ENCODE peak calls at places on chromosome 20, in four cellular contexts. R is stomach, Q is K562, D is GM12892. E is an unnamed sample.

GRCh38 chr20:5447188-5447587 is 130.4 kb upstream of the PROKR2 start:
- DNase-seq in R (no peak), Q (no peak), D (no peak), E (no peak)

GRCh38 chr20:10832146-10832545 is 158.3 kb upstream of the JAG1 start:
- DNase-seq in R (no peak), Q (no peak), D (no peak), E (no peak)

GRCh38 chr20:59571591-59572314 is 32.6 kb upstream of the PHACTR3 start:
- DNase-seq in R (peak), Q (peak), D (peak), E (peak)

GRCh38 chr20:60078351-60079250 is 120.4 kb downstream of the CDH26 start:
- DNase-seq in R (no peak), Q (no peak), D (no peak), E (no peak)

GRCh38 chr20:1842281-1842680 is 52.9 kb upstream of the SIRPA start:
- DNase-seq in R (no peak), Q (no peak), D (no peak), E (no peak)

GRCh38 chr20:63060057-63060991 is 53.6 kb upstream of the BHLHE23 start:
- DNase-seq in R (no peak), Q (no peak), D (no peak), E (no peak)

GRCh38 chr20:17992224-17992637 is 23.4 kb downstream of the MGME1 start:
- DNase-seq in R (no peak), Q (no peak), D (no peak), E (no peak)

GRCh38 chr20:5000263-5001173 is 792 bp downstream of the SLC23A2 start:
- DNase-seq in R (peak), Q (peak), D (peak), E (no peak)

GRCh38 chr20:45343867-45344721 is 4.1 kb downstream of the SDC4 start:
- DNase-seq in R (peak), Q (peak), D (no peak), E (no peak)

GRCh38 chr20:35660122-35660937 is 4.4 kb downstream of the CPNE1 start:
- DNase-seq in R (no peak), Q (no peak), D (no peak), E (no peak)

GRCh38 chr20:48066256-48066655 is 281.0 kb upstream of the SULF2 start:
- DNase-seq in R (no peak), Q (no peak), D (no peak), E (no peak)

GRCh38 chr20:46568570-46569129 is 18.2 kb upstream of the OCSTAMP start:
- DNase-seq in R (peak), Q (no peak), D (no peak), E (no peak)

GRCh38 chr20:60365063-60365640 is 406.9 kb downstream of the CDH26 start:
- DNase-seq in R (peak), Q (no peak), D (no peak), E (no peak)

GRCh38 chr20:33647603-33648395 is 14.3 kb upstream of the C20orf144 start:
- DNase-seq in R (peak), Q (no peak), D (peak), E (peak)

GRCh38 chr20:63747622-63748355 is 8.2 kb downstream of the SLC2A4RG start:
- DNase-seq in R (no peak), Q (no peak), D (no peak), E (no peak)

GRCh38 chr20:11496382-11496781 is 421.3 kb upstream of the BTBD3 start:
- DNase-seq in R (no peak), Q (no peak), D (no peak), E (no peak)

GRCh38 chr20:53647286-53647821 is 53.7 kb upstream of the ZNF217 start:
- DNase-seq in R (no peak), Q (no peak), D (no peak), E (no peak)

GRCh38 chr20:58256842-58257241 is 28.4 kb upstream of the ANKRD60 start:
- DNase-seq in R (no peak), Q (no peak), D (no peak), E (no peak)

GRCh38 chr20:37356387-37356786 is 10.4 kb downstream of the SRC start:
- DNase-seq in R (peak), Q (no peak), D (no peak), E (no peak)

GRCh38 chr20:2022163-2022562 is 28.3 kb upstream of the PDYN start:
- DNase-seq in R (no peak), Q (no peak), D (no peak), E (no peak)

GRCh38 chr20:63534831-63535651 is 2.1 kb downstream of the PTK6 start:
- DNase-seq in R (peak), Q (no peak), D (no peak), E (no peak)

GRCh38 chr20:8190043-8190880 is 58.2 kb downstream of the PLCB1 start:
- DNase-seq in R (no peak), Q (no peak), D (no peak), E (no peak)

GRCh38 chr20:23205221-23205620 is 119.1 kb upstream of the CD93 start:
- DNase-seq in R (no peak), Q (no peak), D (no peak), E (no peak)

GRCh38 chr20:2626853-2627541 is 25.4 kb upstream of the NOP56 start:
- DNase-seq in R (no peak), Q (no peak), D (no peak), E (no peak)

GRCh38 chr20:45822863-45823262 is 4.2 kb downstream of the TNNC2 start:
- DNase-seq in R (peak), Q (no peak), D (no peak), E (no peak)

GRCh38 chr20:62583424-62583920 is 58.8 kb upstream of the SLCO4A1 start:
- DNase-seq in R (no peak), Q (no peak), D (no peak), E (no peak)

GRCh38 chr20:47276856-47277541 is 79.5 kb downstream of the ZMYND8 start:
- DNase-seq in R (peak), Q (no peak), D (no peak), E (no peak)

GRCh38 chr20:37936041-37936440 is 33.1 kb downstream of the VSTM2L start:
- DNase-seq in R (no peak), Q (no peak), D (no peak), E (no peak)

GRCh38 chr20:58851969-58852458 is 502 bp upstream of the GNAS start:
- DNase-seq in R (no peak), Q (no peak), D (no peak), E (no peak)

GRCh38 chr20:11520596-11520995 is 397.1 kb upstream of the BTBD3 start:
- DNase-seq in R (no peak), Q (no peak), D (no peak), E (no peak)

GRCh38 chr20:31678389-31679356 is 41.0 kb downstream of the COX4I2 start:
- DNase-seq in R (peak), Q (no peak), D (no peak), E (no peak)

GRCh38 chr20:59596690-59597089 is 7.7 kb upstream of the PHACTR3 start:
- DNase-seq in R (no peak), Q (no peak), D (no peak), E (no peak)

GRCh38 chr20:3889489-3890409 is 562 bp downstream of the PANK2 start:
- DNase-seq in R (peak), Q (peak), D (peak), E (no peak)

GRCh38 chr20:59825944-59826759 is 107.3 kb downstream of the SYCP2 start:
- DNase-seq in R (peak), Q (no peak), D (no peak), E (no peak)

GRCh38 chr20:364905-365794 is 15.4 kb upstream of the TRIB3 start:
- DNase-seq in R (no peak), Q (peak), D (no peak), E (no peak)

GRCh38 chr20:17856024-17856564 is 112.5 kb downstream of the SNX5 start:
- DNase-seq in R (peak), Q (no peak), D (peak), E (peak)

GRCh38 chr20:1686151-1686748 is 28.7 kb upstream of the SIRPG start:
- DNase-seq in R (no peak), Q (no peak), D (no peak), E (no peak)

GRCh38 chr20:25076731-25077609 is 5.0 kb downstream of the VSX1 start:
- DNase-seq in R (peak), Q (no peak), D (no peak), E (no peak)
- TF ChIP-seq POLR2AphosphoS5 in R (no peak), Q (no peak), D (no peak), E (no peak)

DNA sequence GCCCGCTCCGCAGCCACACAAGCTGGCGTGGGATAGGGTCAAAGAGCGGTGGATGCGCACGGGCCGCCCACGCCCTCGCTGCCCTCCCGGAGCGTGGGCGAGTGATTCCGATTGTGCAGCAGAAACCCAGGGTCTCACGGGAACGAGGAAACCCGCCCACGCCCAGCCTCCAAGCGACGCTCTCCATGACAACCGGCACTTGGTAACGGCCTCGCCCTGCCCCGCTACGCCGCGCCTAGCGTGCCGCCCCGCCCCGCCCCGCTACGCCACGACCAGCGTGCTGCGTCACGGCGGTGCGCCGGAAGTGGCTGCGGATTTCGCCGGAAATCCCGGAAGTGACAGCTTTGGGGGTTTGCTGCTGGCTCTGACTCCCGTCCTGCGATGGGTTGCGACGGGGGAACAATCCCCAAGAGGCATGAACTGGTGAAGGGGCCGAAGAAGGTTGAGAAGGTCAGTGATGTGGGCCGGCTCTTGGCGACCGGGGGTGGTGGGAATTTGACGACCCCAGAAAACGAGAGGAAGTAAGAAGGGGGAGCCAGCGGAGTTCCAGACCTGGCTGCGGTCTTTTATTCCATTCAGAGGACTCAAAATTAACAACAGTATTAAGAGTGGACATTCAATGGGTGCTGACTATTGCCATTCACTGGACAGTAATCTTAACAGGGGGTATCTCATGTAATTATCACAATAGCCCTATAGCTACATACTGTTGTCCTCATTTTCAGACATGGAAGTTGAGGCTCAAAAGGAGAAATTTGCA is at the start of gene RTF2:
- DNase-seq in R (peak), Q (peak), D (peak), E (peak)
- TF ChIP-seq POLR2A in R (no peak), Q (peak), D (peak), E (peak)

DNA sequence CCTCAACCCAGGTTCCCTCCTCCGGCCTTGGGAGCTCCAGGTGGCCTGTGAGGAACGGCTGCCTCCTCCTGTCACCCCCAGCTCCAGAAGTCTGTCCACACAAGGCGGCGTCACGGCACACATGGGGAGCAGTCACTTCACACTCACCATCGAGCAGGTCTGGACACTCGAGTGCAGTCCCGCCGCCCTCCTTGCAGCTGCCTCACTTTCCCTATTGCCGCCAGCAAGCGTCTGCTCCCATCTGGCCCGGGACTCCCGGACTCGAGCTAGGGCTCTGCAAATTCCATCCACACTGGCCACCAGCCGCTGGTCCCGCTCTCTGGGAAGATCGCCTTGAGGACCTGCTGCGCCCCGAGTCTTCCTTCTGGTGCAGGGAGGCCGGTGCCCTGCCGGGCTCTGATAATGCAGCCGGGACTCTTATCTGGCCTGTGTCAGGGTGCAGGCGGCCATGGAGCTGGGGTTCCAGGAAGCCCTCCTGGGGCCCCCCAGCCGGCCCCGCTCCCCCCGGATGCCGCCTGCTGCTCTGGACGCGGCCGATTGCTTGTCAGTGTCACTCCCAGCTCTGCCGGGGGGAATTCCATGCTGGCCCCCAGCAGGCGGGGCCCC is at the start of gene RIPOR3:
- DNase-seq in R (peak), Q (peak), D (no peak), E (no peak)
- TF ChIP-seq POLR2AphosphoS5 in R (no peak), Q (peak), D (no peak), E (no peak)

GRCh38 chr20:50120935-50121693 is 8.2 kb upstream of the UBE2V1 start:
- DNase-seq in R (peak), Q (no peak), D (no peak), E (no peak)
- TF ChIP-seq POLR2A in R (no peak), Q (no peak), D (no peak), E (no peak)